ENCODE peak calls at places on chromosomes 12 and 14, in four cellular contexts. J is HFF-Myc, E is fibroblast of pulmonary artery, S is endodermal cell. W is an unnamed sample.

GRCh38 chr14:71855399-71856036 is 76.7 kb upstream of the RGS6 start:
- DNase-seq in J (peak), E (peak), S (peak), W (peak)

GRCh38 chr14:102280376-102280962 is 24.5 kb downstream of the MOK start:
- DNase-seq in J (peak), E (peak), S (no peak), W (no peak)

GRCh38 chr12:118986043-118986442 is 4.7 kb downstream of the SRRM4 start:
- DNase-seq in J (no peak), E (no peak), S (peak), W (no peak)

GRCh38 chr12:131473261-131473660 is 237.6 kb upstream of the SFSWAP start:
- DNase-seq in J (no peak), E (no peak), S (peak), W (no peak)

GRCh38 chr14:57493467-57494181 is at the start of gene CCDC198:
- DNase-seq in J (no peak), E (no peak), S (no peak), W (peak)

GRCh38 chr14:90398315-90398811 is 1.5 kb downstream of the CALM1 start:
- DNase-seq in J (no peak), E (peak), S (peak), W (peak)

GRCh38 chr14:100422556-100423420 is 99.6 kb downstream of the SLC25A47 start:
- DNase-seq in J (no peak), E (no peak), S (no peak), W (no peak)

GRCh38 chr14:82080319-82080718 is 546.7 kb upstream of the SEL1L start:
- DNase-seq in J (no peak), E (no peak), S (peak), W (no peak)

GRCh38 chr14:35292051-35292769 is at the start of gene PSMA6:
- DNase-seq in J (peak), E (peak), S (peak), W (peak)

GRCh38 chr14:28766505-28767238 is at the start of gene FOXG1:
- DNase-seq in J (no peak), E (peak), S (peak), W (no peak)

GRCh38 chr12:25501565-25501964 is 51.5 kb downstream of the LMNTD1 start:
- DNase-seq in J (no peak), E (peak), S (no peak), W (no peak)

GRCh38 chr14:34872822-34873590 is 2.2 kb downstream of the BAZ1A start:
- DNase-seq in J (no peak), E (peak), S (no peak), W (no peak)

GRCh38 chr14:104383088-104383805 is 196.3 kb upstream of the C14orf180 start:
- DNase-seq in J (no peak), E (no peak), S (no peak), W (no peak)

GRCh38 chr14:103185051-103186027 is 62.1 kb downstream of the TNFAIP2 start:
- DNase-seq in J (peak), E (peak), S (no peak), W (peak)

GRCh38 chr12:103809154-103809553 is 31.9 kb downstream of the NT5DC3 start:
- DNase-seq in J (no peak), E (no peak), S (no peak), W (no peak)

GRCh38 chr14:86794689-86795088 is 1198.3 kb downstream of the GALC start:
- DNase-seq in J (no peak), E (no peak), S (no peak), W (no peak)

GRCh38 chr12:54006700-54007220 is 2.0 kb upstream of the HOXC8 start:
- DNase-seq in J (no peak), E (no peak), S (no peak), W (no peak)

GRCh38 chr12:84165998-84166571 is 746.5 kb downstream of the SLC6A15 start:
- DNase-seq in J (no peak), E (no peak), S (no peak), W (no peak)

GRCh38 chr14:63928744-63929174 is 76.0 kb downstream of the SYNE2 start:
- DNase-seq in J (no peak), E (peak), S (no peak), W (no peak)

GRCh38 chr14:103898711-103899110 is 29.5 kb upstream of the TDRD9 start:
- DNase-seq in J (no peak), E (no peak), S (no peak), W (no peak)

GRCh38 chr14:104600141-104600643 is 4.4 kb downstream of the TMEM179 start:
- DNase-seq in J (peak), E (no peak), S (no peak), W (no peak)

GRCh38 chr12:54509660-54510059 is 12.1 kb downstream of the NCKAP1L start:
- DNase-seq in J (no peak), E (no peak), S (no peak), W (no peak)

GRCh38 chr12:32312049-32312670 is 87.2 kb upstream of the FGD4 start:
- DNase-seq in J (peak), E (peak), S (no peak), W (peak)

GRCh38 chr14:73251516-73252215 is 14.4 kb downstream of the PAPLN start:
- DNase-seq in J (no peak), E (no peak), S (no peak), W (no peak)

GRCh38 chr14:68268719-68269118 is 449.1 kb downstream of the RAD51B start:
- DNase-seq in J (no peak), E (no peak), S (no peak), W (no peak)

GRCh38 chr14:33851366-33851765 is 99.5 kb downstream of the EGLN3 start:
- DNase-seq in J (no peak), E (no peak), S (no peak), W (no peak)

GRCh38 chr12:116201908-116202307 is 75.6 kb downstream of the MED13L start:
- DNase-seq in J (no peak), E (no peak), S (no peak), W (no peak)

GRCh38 chr14:86884498-86884897 is 1108.5 kb downstream of the GALC start:
- DNase-seq in J (no peak), E (no peak), S (no peak), W (no peak)

GRCh38 chr12:125092872-125093680 is 27.8 kb downstream of the AACS start:
- DNase-seq in J (peak), E (peak), S (peak), W (no peak)

GRCh38 chr14:56745091-56745490 is 65.2 kb downstream of the OTX2 start:
- DNase-seq in J (no peak), E (no peak), S (peak), W (no peak)

GRCh38 chr12:100024974-100025555 is 40.3 kb upstream of the ANKS1B start:
- DNase-seq in J (no peak), E (no peak), S (no peak), W (no peak)

GRCh38 chr14:103630364-103631108 is 1.5 kb downstream of the KLC1 start:
- DNase-seq in J (no peak), E (peak), S (no peak), W (no peak)

GRCh38 chr12:56286044-56286830 is 13.9 kb downstream of the CS start:
- DNase-seq in J (no peak), E (peak), S (no peak), W (no peak)

GRCh38 chr12:41286426-41286825 is 98.3 kb downstream of the PDZRN4 start:
- DNase-seq in J (no peak), E (no peak), S (no peak), W (no peak)

DNA sequence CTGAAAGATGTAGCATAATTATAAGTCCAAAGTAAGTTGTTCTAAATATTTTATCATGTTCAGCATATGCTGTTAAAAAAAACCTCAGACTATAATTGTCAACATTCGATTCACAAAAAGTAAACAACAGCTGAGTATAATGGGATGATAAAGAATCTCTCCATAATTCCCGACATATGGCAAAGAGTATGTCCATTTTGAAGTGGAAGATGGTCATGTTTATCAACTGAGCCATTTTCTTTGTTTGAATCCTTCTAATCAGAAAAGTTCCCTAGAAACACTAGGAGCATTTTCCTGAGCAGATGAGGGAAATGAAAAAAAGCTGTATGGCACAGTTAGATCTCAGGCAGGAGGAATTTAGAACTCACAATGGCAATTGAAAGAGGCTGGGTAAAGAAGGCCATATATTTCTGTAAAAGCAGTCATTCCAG is 192.1 kb upstream of the AMIGO2 start:
- DNase-seq in J (no peak), E (no peak), S (no peak), W (no peak)
- H3K4me3 ChIP-seq in J (no peak), E (no peak), S (no peak), W (no peak)

GRCh38 chr12:123149088-123149827 is 1.6 kb downstream of the PITPNM2 start:
- DNase-seq in J (no peak), E (peak), S (peak), W (no peak)
- H3K4me3 ChIP-seq in J (no peak), E (peak), S (peak), W (peak)

DNA sequence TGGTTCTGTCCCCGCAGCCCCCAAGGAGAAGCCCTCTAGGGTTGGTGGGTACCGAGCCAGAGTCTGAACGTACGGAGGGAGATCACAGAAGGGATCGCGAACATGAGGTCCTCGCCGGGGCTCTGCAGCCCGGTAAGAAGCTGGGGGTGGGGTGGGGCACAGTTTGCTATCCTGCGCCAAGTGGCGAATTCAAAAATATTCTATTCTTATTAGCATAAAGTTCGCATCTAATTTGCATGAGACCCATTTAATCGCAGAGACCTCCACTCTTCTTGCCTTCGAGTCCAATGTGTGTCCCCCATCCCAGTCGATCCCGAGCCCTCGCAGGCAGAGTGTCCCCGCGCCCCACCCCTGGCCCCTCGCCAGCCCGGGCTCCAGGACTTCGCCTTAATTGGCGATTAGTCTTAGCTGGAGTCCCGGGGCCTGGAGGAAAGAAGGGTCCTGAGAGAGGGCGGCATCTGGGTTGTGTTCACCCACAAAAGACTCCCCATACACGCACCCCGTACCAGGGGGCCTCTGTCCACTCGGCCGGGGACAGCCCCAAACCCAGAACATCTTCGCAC is 601 bp upstream of the ARHGEF25 start:
- DNase-seq in J (no peak), E (no peak), S (no peak), W (no peak)
- H3K4me3 ChIP-seq in J (peak), E (peak), S (peak), W (no peak)

GRCh38 chr12:98402671-98403070 is 112.7 kb upstream of the TMPO start:
- DNase-seq in J (no peak), E (no peak), S (peak), W (no peak)

GRCh38 chr12:98399532-98399931 is 115.9 kb upstream of the TMPO start:
- DNase-seq in J (peak), E (peak), S (peak), W (peak)

GRCh38 chr12:98402081-98402480 is 113.3 kb upstream of the TMPO start:
- DNase-seq in J (no peak), E (no peak), S (peak), W (no peak)

GRCh38 chr12:98401427-98401826 is 114.0 kb upstream of the TMPO start:
- DNase-seq in J (peak), E (no peak), S (no peak), W (no peak)

DNA sequence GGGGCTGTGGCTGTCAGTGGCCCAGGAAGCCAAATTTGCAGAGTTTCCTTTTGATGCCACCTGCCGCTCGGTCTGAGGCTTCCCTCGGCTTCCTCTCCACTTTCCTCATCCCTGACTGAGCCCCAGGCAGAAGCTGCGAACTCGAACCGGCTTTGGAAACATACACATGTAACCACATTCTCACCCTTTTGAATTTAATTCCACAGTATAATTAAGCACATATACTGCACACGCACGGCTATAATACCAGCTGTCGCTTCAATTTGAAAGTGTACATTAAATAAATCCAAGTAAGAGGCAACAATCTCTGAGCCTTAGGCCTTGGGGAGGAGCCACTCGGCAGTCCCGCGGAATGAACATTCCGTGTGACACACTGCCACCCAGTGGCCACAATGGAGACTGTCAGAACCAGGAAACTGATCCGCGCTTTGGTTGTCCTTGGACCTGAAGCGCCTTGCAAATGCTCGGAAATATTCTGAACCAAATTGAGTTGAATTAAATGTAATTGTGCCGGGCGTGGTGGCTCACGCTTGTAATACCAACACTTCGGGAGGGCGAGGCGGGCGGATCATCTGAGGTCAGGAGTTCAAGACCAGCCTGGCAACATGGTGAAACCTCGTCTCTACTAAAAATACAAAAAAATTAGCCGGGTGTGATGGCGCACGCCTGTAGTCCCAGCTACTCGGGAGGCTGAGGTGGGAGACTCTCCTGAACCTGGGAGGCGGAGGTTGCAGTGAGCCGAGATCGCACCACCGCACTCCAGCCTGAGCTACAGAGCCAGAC is 117.9 kb upstream of the TMPO start:
- DNase-seq in J (peak), E (peak), S (peak), W (peak)
- H3K4me3 ChIP-seq in J (peak), E (peak), S (peak), W (peak)

DNA sequence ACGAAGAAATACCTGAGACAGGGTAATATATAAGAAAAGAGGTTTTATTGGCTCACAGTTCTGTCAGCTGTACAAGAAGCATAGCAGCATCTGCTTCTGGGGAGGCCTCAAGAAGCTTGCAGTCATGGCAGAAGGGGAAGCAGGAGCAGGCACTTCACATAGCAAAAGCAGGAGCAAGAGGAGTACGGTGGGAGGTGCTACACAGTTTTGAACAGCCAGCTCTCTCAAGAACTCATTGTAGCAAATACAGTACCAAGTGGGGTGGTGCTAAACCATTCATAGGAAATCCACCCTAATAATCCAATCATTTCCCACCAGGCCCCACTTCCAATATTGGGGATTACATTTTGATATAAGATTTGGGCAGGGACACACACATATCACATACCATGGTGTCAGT is 8.0 kb downstream of the TMTC3 start:
- DNase-seq in J (no peak), E (no peak), S (no peak), W (no peak)
- H3K4me3 ChIP-seq in J (no peak), E (no peak), S (no peak), W (no peak)

GRCh38 chr12:18676112-18676511 is 61.7 kb downstream of the PLCZ1 start:
- DNase-seq in J (no peak), E (no peak), S (no peak), W (no peak)
- H3K4me3 ChIP-seq in J (no peak), E (no peak), S (no peak), W (no peak)

GRCh38 chr14:98174031-98174430 is 1098.0 kb downstream of the BCL11B start:
- DNase-seq in J (no peak), E (no peak), S (no peak), W (no peak)

GRCh38 chr14:98171654-98172053 is 1100.3 kb downstream of the BCL11B start:
- DNase-seq in J (no peak), E (no peak), S (no peak), W (no peak)

GRCh38 chr14:98173291-98173690 is 1098.7 kb downstream of the BCL11B start:
- DNase-seq in J (no peak), E (no peak), S (no peak), W (peak)

GRCh38 chr14:98170580-98170979 is 1101.4 kb downstream of the BCL11B start:
- DNase-seq in J (no peak), E (no peak), S (no peak), W (no peak)

DNA sequence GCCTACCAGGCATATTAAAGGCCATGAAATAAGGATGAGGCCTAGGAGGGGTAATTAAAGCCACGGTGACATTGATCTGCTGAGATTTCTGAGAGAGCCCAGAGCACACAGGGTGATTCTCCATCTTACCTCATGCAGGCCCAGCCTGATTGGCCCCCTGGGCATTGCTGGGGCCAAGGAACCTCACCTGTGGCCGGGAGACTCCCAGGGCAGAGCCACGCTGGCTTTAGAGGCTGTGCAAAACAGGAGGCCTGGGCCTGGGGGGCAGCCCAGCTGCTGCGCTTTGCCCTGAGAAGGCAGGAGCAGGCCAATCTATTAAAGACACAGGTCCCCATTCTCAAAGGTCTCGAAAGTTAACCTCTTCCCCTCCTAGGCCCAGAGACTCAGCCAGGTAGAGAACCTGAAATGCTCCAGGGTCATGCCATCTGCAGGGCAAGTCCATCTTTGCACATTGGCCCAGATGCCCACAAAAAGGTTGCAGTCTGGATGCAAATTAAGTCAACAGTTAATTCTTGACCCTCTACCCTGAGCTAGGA is 1099.7 kb downstream of the BCL11B start:
- DNase-seq in J (no peak), E (no peak), S (no peak), W (no peak)
- H3K4me3 ChIP-seq in J (no peak), E (no peak), S (no peak), W (peak)

W was measured in Jurkat, Clone E6-1.